ENCODE peak calls at places on chromosome 6, in four cellular contexts. X is SK-N-SH, F is astrocyte, N is H1. R is an unnamed sample.
A peak's percentile ranks its signal among the peaks of the same experiment; 100 is the strongest.

GRCh38 chr6:138287144-138287955 is 69.1 kb upstream of the PBOV1 start:
- DNase-seq in F (peak; percentile 21), N (no peak), X (peak; percentile 36), R (no peak)

GRCh38 chr6:158556113-158556512 is 3.8 kb upstream of the TMEM181 start:
- DNase-seq in F (no peak), X (no peak), N (no peak), R (no peak)

GRCh38 chr6:16355699-16356481 is 117.5 kb downstream of the GMPR start:
- DNase-seq in F (no peak), N (no peak), X (no peak), R (no peak)

GRCh38 chr6:26195376-26195923 is 108.2 kb downstream of the HFE start:
- DNase-seq in F (peak; percentile 95), X (peak; percentile 64), N (no peak), R (peak; percentile 96)

GRCh38 chr6:145155411-145155810 is 579.9 kb downstream of the EPM2A start:
- DNase-seq in X (no peak), N (no peak), F (peak; percentile 17), R (no peak)

GRCh38 chr6:160337301-160337700 is 10.9 kb upstream of the SLC22A3 start:
- DNase-seq in F (peak; percentile 61), N (no peak), X (no peak), R (no peak)

GRCh38 chr6:1255646-1256365 is 56.1 kb upstream of the FOXQ1 start:
- DNase-seq in X (no peak), N (no peak), F (no peak), R (no peak)

GRCh38 chr6:147131728-147132127 is 72.5 kb upstream of the STXBP5 start:
- DNase-seq in X (no peak), N (no peak), F (peak; percentile 32), R (no peak)

GRCh38 chr6:81562169-81562568 is 190.3 kb downstream of the TENT5A start:
- DNase-seq in X (no peak), F (peak; percentile 89), N (no peak), R (no peak)

GRCh38 chr6:133359760-133360159 is 118.6 kb downstream of the EYA4 start:
- DNase-seq in X (no peak), F (no peak), N (no peak), R (no peak)

GRCh38 chr6:169857343-169858292 is 106.2 kb downstream of the ERMARD start:
- DNase-seq in F (no peak), N (no peak), X (no peak), R (no peak)

GRCh38 chr6:147449405-147450161 is 58.9 kb upstream of the SAMD5 start:
- DNase-seq in N (no peak), F (no peak), X (no peak), R (no peak)

GRCh38 chr6:117550078-117550600 is 52.2 kb downstream of the GOPC start:
- DNase-seq in F (no peak), N (no peak), X (no peak), R (no peak)

GRCh38 chr6:6812427-6812826 is 223.9 kb downstream of the LY86 start:
- DNase-seq in F (no peak), N (no peak), X (no peak), R (no peak)

GRCh38 chr6:106223300-106223930 is 102.1 kb downstream of the ATG5 start:
- DNase-seq in N (no peak), F (peak; percentile 51), X (peak; percentile 15), R (no peak)

GRCh38 chr6:170442596-170442995 is 110.5 kb downstream of the PSMB1 start:
- DNase-seq in N (no peak), F (no peak), X (no peak), R (no peak)

GRCh38 chr6:78962458-78962857 is 95.1 kb downstream of the IRAK1BP1 start:
- DNase-seq in F (no peak), N (no peak), X (peak; percentile 1), R (no peak)

GRCh38 chr6:84467296-84467695 is 239.9 kb upstream of the CEP162 start:
- DNase-seq in F (peak; percentile 17), N (no peak), X (no peak), R (no peak)

GRCh38 chr6:50305660-50306059 is 255.9 kb upstream of the DEFB112 start:
- DNase-seq in X (no peak), N (no peak), F (no peak), R (no peak)

GRCh38 chr6:75257661-75258060 is 14.1 kb upstream of the COX7A2 start:
- DNase-seq in X (no peak), N (no peak), F (no peak), R (no peak)
- H3K9ac ChIP-seq in X (no peak overlapping the region), N (no peak overlapping the region), F (no peak overlapping the region), R (no peak overlapping the region)

DNA sequence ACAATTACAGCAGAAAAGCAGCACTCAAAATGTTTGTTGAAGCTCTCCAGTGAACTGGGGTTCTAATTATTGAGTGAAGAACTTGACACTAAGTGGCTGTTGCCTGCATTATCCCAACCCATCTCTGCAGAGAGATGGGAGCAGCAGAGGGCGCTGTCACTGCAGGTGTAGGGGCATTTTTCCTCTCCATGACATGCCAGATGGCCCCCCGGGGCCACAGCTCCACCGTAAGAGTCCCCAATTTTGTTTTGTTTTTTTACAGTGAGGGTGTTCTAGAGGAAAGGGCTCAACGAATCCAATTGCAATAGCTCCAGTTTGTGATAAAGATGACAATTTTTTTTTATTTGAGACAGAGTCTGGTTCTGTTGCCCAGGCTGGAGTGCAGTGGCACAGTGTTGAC is 1.9 kb upstream of the FUCA2 start:
- DNase-seq in X (peak; percentile 23), F (no peak), N (no peak), R (peak; percentile 29)
- TF ChIP-seq CTCF in X (peak; percentile 54), F (peak; percentile 24), N (peak; percentile 79), R (no peak)

GRCh38 chr6:111072801-111073360 is 14.4 kb upstream of the SLC16A10 start:
- DNase-seq in F (no peak), N (no peak), X (no peak), R (no peak)
- H3K9ac ChIP-seq in F (no peak overlapping the region), N (no peak overlapping the region), X (no peak overlapping the region), R (no peak overlapping the region)

GRCh38 chr6:30612213-30612612 is 4.8 kb downstream of the PPP1R10 start:
- DNase-seq in X (no peak), F (peak; percentile 23), N (no peak), R (no peak)
- TF ChIP-seq CTCF in X (peak; percentile 60), F (peak; percentile 34), N (no peak), R (no peak)

DNA sequence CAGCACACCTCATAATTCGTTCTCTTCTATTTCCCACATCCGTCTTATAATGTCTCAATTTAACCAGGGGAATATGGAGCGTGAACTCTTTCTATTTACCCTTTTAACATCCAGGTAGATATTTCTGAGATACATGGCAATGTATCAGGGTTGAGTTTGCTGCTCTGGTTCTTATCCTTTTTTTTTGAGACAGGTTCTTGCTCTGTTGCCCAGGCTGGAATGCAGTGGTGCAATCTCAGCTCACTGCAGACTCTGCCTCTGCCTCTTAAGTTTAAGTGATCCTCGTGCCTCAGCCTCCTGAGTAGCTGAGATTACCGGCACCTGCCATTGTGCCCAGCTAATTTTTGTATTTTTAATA is 36.5 kb downstream of the KLHL31 start:
- DNase-seq in N (no peak), F (no peak), X (no peak), R (no peak)
- H3K9ac ChIP-seq in N (no peak overlapping the region), F (no peak overlapping the region), X (no peak overlapping the region), R (no peak overlapping the region)

DNA sequence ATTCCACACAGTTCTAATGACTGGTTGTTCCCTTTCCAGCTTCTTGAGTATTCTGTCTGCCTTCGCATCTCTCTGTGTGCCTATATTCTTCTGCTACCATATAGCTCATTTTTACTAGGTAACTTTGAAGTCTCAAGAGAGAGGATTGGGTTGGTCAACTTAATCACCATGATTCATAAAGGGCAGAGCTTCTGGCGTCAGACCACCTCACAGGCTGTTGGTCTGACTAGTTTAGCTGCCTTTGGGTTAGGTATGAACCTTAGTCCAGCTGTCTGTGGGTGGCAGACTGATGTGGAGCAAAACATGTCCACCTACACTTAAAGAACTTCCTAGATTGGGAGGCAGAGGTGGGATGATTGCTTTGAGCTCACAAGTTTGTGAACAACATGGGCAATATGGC is 192.2 kb upstream of the SGK1 start:
- DNase-seq in N (no peak), F (peak; percentile 55), X (no peak), R (no peak)
- TF ChIP-seq CTCF in N (no peak), F (no peak), X (no peak), R (no peak)

DNA sequence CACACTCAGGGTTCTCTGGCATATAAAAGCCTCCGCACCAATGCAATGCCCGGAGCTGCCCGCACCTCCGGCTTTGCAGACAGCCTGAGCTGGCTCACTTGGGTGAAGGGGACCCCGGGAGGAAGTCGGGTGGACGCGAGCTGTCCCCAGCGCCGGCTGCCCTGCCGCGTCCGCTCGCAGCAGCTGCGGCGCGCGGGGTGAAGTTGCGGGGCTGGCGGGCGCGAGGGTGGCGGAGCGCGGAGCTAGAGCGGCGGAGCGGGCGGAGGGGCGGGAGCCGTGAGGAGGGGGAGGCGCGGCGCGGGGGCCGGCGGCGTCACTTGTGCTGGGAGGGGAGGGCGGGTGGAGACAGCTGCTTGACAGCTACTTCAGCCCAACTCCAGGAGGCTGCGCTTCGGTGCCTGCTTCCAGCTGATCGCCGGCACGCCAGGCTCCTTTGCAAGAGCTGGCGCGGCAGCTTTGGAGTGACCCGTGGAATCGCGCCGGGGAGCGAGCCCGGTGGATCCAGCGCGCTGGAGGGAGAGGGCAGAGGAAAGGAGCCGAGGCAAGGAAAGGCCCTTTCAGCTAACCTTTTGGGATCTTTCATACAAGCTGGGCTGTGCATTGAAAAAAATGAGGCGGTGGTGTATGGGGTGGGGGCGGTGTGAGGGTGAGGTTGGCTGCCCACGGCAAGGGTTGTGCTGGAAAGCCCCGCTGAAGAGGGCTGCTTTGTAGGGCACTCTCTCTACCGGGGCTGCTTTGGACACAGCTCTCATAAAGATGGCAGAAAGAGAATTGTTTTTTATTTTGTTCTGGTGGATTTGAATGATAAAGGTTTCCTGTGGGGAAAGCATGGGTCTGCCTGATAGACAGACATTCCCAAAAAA is 24.7 kb downstream of the RIPOR2 start:
- DNase-seq in X (peak; percentile 81), N (no peak), F (peak; percentile 47), R (peak; percentile 79)
- H3K9ac ChIP-seq in X (no peak overlapping the region), N (peak overlapping the region; percentile 13), F (peak overlapping the region; percentile 73), R (peak overlapping the region; percentile 49)

GRCh38 chr6:129890701-129891100 is 29.6 kb upstream of the TMEM244 start:
- DNase-seq in N (no peak), F (no peak), X (no peak), R (no peak)

GRCh38 chr6:129895692-129896091 is 34.6 kb upstream of the TMEM244 start:
- DNase-seq in X (no peak), F (no peak), N (no peak), R (no peak)

GRCh38 chr6:129894904-129895303 is 33.8 kb upstream of the TMEM244 start:
- DNase-seq in F (no peak), N (no peak), X (no peak), R (no peak)

GRCh38 chr6:129890164-129890563 is 29.0 kb upstream of the TMEM244 start:
- DNase-seq in N (no peak), F (peak; percentile 77), X (no peak), R (no peak)

GRCh38 chr6:129893513-129894098 is 32.5 kb upstream of the TMEM244 start:
- DNase-seq in X (no peak), N (no peak), F (peak; percentile 20), R (no peak)
- TF ChIP-seq CTCF in X (peak; percentile 69), N (no peak), F (peak; percentile 43), R (no peak)

GRCh38 chr6:109349419-109349987 is 32.8 kb downstream of the CD164 start:
- DNase-seq in N (no peak), X (peak; percentile 43), F (peak; percentile 60), R (no peak)
- H3K9ac ChIP-seq in N (no peak overlapping the region), X (no peak overlapping the region), F (no peak overlapping the region), R (no peak overlapping the region)

R was measured in kidney.